ENCODE peak calls at places on chromosomes 1 and 21, in ten cellular contexts. X is hepatic stellate cell; P is activated naive CD4-positive, alpha-beta T cell treated with anti-CD3 and anti-CD28 coated beads, Interleukin-2, amount 50 U/mL, for 16 hours; S is A172; Z is CD8-positive, alpha-beta memory T cell; V is progenitor cell of endocrine pancreas; L is uterus; R is heart left ventricle; Y is lower lobe of right lung; K is kidney. H is an unnamed sample.
A peak's percentile ranks its signal among the peaks of the same experiment; 100 is the strongest.

GRCh38 chr21:33558777-33559421 is 16.1 kb downstream of the SON start:
- DNase-seq in Z (no peak), Y (no peak), V (no peak), S (no peak), X (no peak), R (no peak), P (no peak), L (no peak), K (no peak), H (no peak)

GRCh38 chr1:42157667-42158066 is 4.5 kb downstream of the GUCA2B start:
- DNase-seq in V (no peak), Y (no peak), P (no peak), X (no peak), R (no peak), Z (no peak), K (no peak), L (no peak), S (no peak), H (no peak)

GRCh38 chr1:147168626-147169058 is 3.6 kb downstream of the PRKAB2 start:
- DNase-seq in X (no peak), P (no peak), V (no peak), Z (no peak), S (peak; percentile 29), Y (no peak), K (no peak), L (no peak), R (no peak), H (no peak)

GRCh38 chr1:159821171-159821867 is 5.4 kb upstream of the SLAMF8 start:
- DNase-seq in Y (peak; percentile 49), L (no peak), P (no peak), K (no peak), V (no peak), Z (no peak), X (peak; percentile 55), R (no peak), S (no peak), H (no peak)

GRCh38 chr1:182291584-182292192 is 99.9 kb downstream of the GLUL start:
- DNase-seq in X (no peak), R (peak; percentile 34), V (no peak), Y (no peak), K (no peak), P (no peak), S (no peak), Z (no peak), L (no peak), H (no peak)

GRCh38 chr1:240658312-240658975 is 46.5 kb upstream of the GREM2 start:
- DNase-seq in V (no peak), X (peak; percentile 39), Y (no peak), L (no peak), K (no peak), S (peak; percentile 26), R (no peak), Z (no peak), P (no peak), H (no peak)

GRCh38 chr1:111290640-111291039 is at the start of gene CHIA:
- DNase-seq in L (no peak), P (no peak), X (no peak), S (no peak), R (peak; percentile 39), K (no peak), Z (no peak), Y (peak; percentile 59), V (no peak), H (peak; percentile 40)

GRCh38 chr1:225754940-225755635 is 22.5 kb upstream of the SRP9 start:
- DNase-seq in Z (no peak), P (no peak), V (no peak), S (peak; percentile 95), Y (no peak), R (peak; percentile 63), X (peak; percentile 70), K (no peak), L (no peak), H (peak; percentile 58)

GRCh38 chr1:94169126-94169525 is 48.2 kb upstream of the ABCA4 start:
- DNase-seq in K (no peak), S (no peak), X (no peak), P (no peak), L (no peak), Z (no peak), Y (no peak), V (no peak), R (no peak), H (no peak)

GRCh38 chr1:156748670-156749428 is 2.6 kb downstream of the HDGF start:
- DNase-seq in S (peak; percentile 76), L (peak; percentile 69), X (no peak), P (no peak), V (no peak), Z (no peak), Y (peak; percentile 73), R (peak; percentile 82), K (peak; percentile 88), H (peak; percentile 71)

GRCh38 chr1:31764307-31765040 is at the start of gene ADGRB2:
- DNase-seq in K (no peak), R (no peak), X (peak; percentile 50), S (no peak), V (peak; percentile 28), Y (no peak), P (peak; percentile 29), L (no peak), Z (peak; percentile 20), H (no peak)

GRCh38 chr1:2597441-2598328 is 11.1 kb downstream of the PRXL2B start:
- DNase-seq in K (peak; percentile 67), Y (no peak), S (no peak), X (no peak), L (no peak), V (no peak), R (no peak), Z (no peak), P (no peak), H (peak; percentile 31)

GRCh38 chr1:212703991-212704564 is 4.4 kb upstream of the BATF3 start:
- DNase-seq in Z (no peak), P (no peak), R (no peak), L (no peak), V (no peak), Y (no peak), S (no peak), K (no peak), X (no peak), H (no peak)

GRCh38 chr1:36081926-36082485 is 1.9 kb upstream of the TEKT2 start:
- DNase-seq in K (no peak), P (no peak), Z (no peak), X (no peak), L (no peak), R (no peak), V (no peak), S (no peak), Y (no peak), H (no peak)

GRCh38 chr1:51636765-51637522 is 20.1 kb downstream of the OSBPL9 start:
- DNase-seq in R (peak; percentile 72), S (peak; percentile 86), L (peak; percentile 63), V (no peak), Z (no peak), X (no peak), K (no peak), Y (no peak), P (no peak), H (no peak)

GRCh38 chr1:65255088-65256050 is 54.0 kb upstream of the DNAJC6 start:
- DNase-seq in K (no peak), L (no peak), R (no peak), V (peak; percentile 10), P (no peak), Z (no peak), S (no peak), X (peak; percentile 17), Y (no peak), H (no peak)

GRCh38 chr1:179169616-179170467 is 59.6 kb downstream of the ABL2 start:
- DNase-seq in Z (no peak), X (peak; percentile 35), L (no peak), Y (no peak), S (peak; percentile 62), V (no peak), P (no peak), K (no peak), R (no peak), H (no peak)

GRCh38 chr1:56105397-56105796 is 474.0 kb downstream of the PLPP3 start:
- DNase-seq in Y (no peak), X (no peak), P (no peak), R (no peak), V (no peak), K (no peak), Z (no peak), L (no peak), S (no peak), H (no peak)

GRCh38 chr1:107480548-107480947 is 339.7 kb downstream of the NTNG1 start:
- DNase-seq in S (no peak), X (no peak), R (no peak), Y (no peak), V (no peak), P (no peak), K (peak; percentile 64), L (peak; percentile 14), Z (no peak), H (no peak)

GRCh38 chr1:203144661-203145060 is 17.1 kb downstream of the ADORA1 start:
- DNase-seq in X (no peak), Y (no peak), K (peak; percentile 23), P (no peak), V (no peak), Z (no peak), S (peak; percentile 58), R (no peak), L (no peak), H (no peak)

GRCh38 chr1:84620720-84621313 is 46.6 kb upstream of the CTBS start:
- DNase-seq in S (peak; percentile 43), R (peak; percentile 75), Z (peak; percentile 70), K (peak; percentile 92), X (peak; percentile 70), L (peak; percentile 82), Y (peak; percentile 84), P (peak; percentile 80), V (peak; percentile 85), H (peak; percentile 85)

H was measured in Right ventricle myocardium superior.